ENCODE peak calls at places on chromosomes 16 and 17, in nine cellular contexts. R is HCT116; Z is pancreas; S is cardiac muscle cell; X is breast epithelium; F is astrocyte; W is CD8-positive, alpha-beta T cell; N is neural progenitor cell; L is endodermal cell. H is an unnamed sample.

GRCh38 chr17:7417056-7417655 is 3.0 kb upstream of the SPEM1 start:
- DNase-seq in F (no peak), W (no peak), L (no peak), S (no peak), X (no peak), N (no peak), R (no peak), Z (no peak), H (no peak)

GRCh38 chr16:85912271-85912974 is 13.5 kb downstream of the IRF8 start:
- DNase-seq in Z (no peak), S (peak; percentile 99), X (no peak), R (no peak), L (no peak), W (no peak), F (peak; percentile 78), N (peak; percentile 33), H (no peak)

GRCh38 chr17:63398680-63399079 is 47.4 kb downstream of the CYB561 start:
- DNase-seq in F (no peak), N (no peak), X (no peak), L (no peak), R (no peak), Z (no peak), S (no peak), W (no peak), H (no peak)

GRCh38 chr16:77963185-77964044 is 58.9 kb upstream of the CLEC3A start:
- DNase-seq in S (no peak), Z (no peak), X (no peak), F (peak; percentile 19), R (no peak), W (no peak), L (peak; percentile 89), N (peak; percentile 35), H (no peak)

GRCh38 chr17:41480581-41480980 is 370 bp downstream of the KRT35 start:
- DNase-seq in N (no peak), S (no peak), L (no peak), X (no peak), R (no peak), F (no peak), Z (no peak), W (no peak), H (no peak)

GRCh38 chr16:64962786-64963185 is 159.1 kb downstream of the CDH11 start:
- DNase-seq in L (no peak), R (no peak), S (peak; percentile 18), F (peak; percentile 18), Z (no peak), X (no peak), N (no peak), W (no peak), H (no peak)

GRCh38 chr17:80426671-80427326 is 11.8 kb downstream of the ENDOV start:
- DNase-seq in Z (peak; percentile 87), N (peak; percentile 91), S (peak; percentile 68), W (peak; percentile 91), F (peak; percentile 12), X (peak; percentile 37), L (peak; percentile 98), R (peak; percentile 29), H (peak; percentile 80)

GRCh38 chr16:62022688-62023087 is 13.6 kb downstream of the CDH8 start:
- DNase-seq in F (no peak), X (no peak), W (no peak), S (no peak), N (peak; percentile 76), Z (no peak), R (no peak), L (no peak), H (no peak)

GRCh38 chr16:77336637-77337036 is 98.2 kb downstream of the ADAMTS18 start:
- DNase-seq in R (no peak), N (peak; percentile 62), F (no peak), S (peak; percentile 6), X (no peak), W (no peak), Z (no peak), L (peak; percentile 57), H (no peak)

DNA sequence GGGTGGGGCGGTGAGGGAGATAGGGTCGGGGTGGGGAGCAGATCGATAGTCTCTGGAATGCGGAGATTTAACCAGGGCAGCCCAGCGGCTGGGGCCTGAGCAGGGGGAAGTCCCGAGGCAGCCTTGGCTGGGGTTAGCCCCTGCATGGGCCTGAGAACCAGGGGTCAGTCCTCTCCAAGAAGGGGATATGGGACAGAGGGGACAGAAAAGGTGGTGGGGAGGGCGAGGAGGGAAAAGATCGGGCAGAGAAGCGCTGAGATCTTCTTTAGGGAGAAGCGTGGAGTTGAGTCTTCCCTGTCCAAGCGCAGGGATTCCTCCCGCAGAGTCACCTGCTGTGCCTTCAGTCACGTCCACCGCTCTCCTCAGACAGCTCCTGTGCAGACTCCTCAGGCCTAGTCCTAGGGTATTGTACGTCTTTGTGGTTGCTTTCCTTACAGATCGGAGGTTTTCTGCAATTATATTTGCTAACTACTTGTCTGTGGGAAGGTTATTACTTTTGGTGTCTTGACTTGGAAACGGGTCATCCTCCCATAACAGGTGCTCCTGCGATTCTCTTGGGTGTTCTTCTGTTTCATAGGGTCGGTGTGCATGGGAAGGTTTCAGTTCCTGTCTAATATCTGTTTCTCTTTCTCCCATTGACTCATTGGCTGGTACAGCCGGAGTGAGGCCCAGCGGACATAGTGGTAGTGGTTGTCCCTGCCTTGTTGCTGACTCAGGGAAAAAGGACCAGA is 952 bp downstream of the CD300A start:
- DNase-seq in N (peak; percentile 37), W (no peak), S (no peak), L (no peak), F (no peak), Z (no peak), R (no peak), X (no peak), H (no peak)
- H3K4me3 ChIP-seq in N (no peak overlapping the region), W (peak overlapping the region; percentile 61), S (no peak overlapping the region), L (no peak overlapping the region), F (no peak overlapping the region), Z (no peak overlapping the region), R (no peak overlapping the region), X (peak overlapping the region; percentile 24), H (no peak overlapping the region)

GRCh38 chr17:2593846-2594656 is 597 bp downstream of the PAFAH1B1 start:
- DNase-seq in W (peak; percentile 76), L (peak; percentile 95), F (peak; percentile 53), X (peak; percentile 72), S (peak; percentile 83), R (peak; percentile 50), N (peak; percentile 95), Z (peak; percentile 87), H (peak; percentile 85)
- H3K4me1 ChIP-seq in W (peaks cover 32% of the 10 kb centered on the region), L (no peaks in the 10 kb centered on the region), F (peaks cover 18% of the 10 kb centered on the region), X (no peaks in the 10 kb centered on the region), S (peaks cover 16% of the 10 kb centered on the region), R (peaks cover 36% of the 10 kb centered on the region), N (peaks cover 12% of the 10 kb centered on the region), Z (peaks cover 29% of the 10 kb centered on the region), H (peaks cover 15% of the 10 kb centered on the region)

GRCh38 chr16:69267633-69268032 is 43.5 kb upstream of the VPS4A start:
- DNase-seq in R (no peak), L (no peak), X (no peak), Z (no peak), W (no peak), S (no peak), N (no peak), F (no peak), H (no peak)
- TF ChIP-seq CTCF in R (no peak), L (no peak), X (no peak), Z (no peak), W (no peak), S (no peak), N (no peak), F (no peak), H (no peak)

DNA sequence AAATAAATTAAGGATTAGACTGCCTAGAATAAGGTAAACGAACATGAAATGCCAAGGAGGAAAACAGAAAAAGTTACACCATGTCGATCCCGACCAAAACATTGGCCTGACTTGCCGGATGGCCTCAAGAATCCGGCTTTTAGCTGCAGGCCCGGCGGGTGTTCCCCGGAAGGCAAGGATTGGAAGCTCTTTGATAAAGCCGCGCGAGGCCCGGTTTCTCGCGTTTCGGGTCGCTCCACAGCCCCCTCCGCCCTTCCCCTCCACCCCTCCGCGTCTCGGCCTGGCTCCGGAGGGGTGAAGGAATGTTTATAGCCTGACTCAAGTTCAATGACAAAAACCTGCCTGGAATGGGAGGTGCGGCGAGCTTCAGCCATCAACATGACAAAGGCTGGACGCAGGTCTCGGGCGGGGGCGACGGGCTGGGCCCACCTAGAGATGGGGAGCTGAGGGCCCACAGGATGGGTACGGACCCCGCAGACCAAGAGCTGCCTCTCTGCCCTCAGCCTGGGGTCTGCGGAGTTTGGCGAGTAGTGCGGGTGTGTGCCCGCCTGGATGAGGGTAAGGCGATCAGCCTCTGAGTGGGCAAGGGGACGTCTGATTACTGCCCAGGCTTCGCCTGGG is 2.6 kb downstream of the PRAC1 start:
- DNase-seq in S (no peak), L (peak; percentile 95), F (no peak), N (peak; percentile 74), X (no peak), R (no peak), Z (no peak), W (no peak), H (no peak)
- H3K4me3 ChIP-seq in S (no peak overlapping the region), L (peak overlapping the region; percentile 68), F (no peak overlapping the region), N (no peak overlapping the region), X (no peak overlapping the region), R (no peak overlapping the region), Z (no peak overlapping the region), W (no peak overlapping the region), H (no peak overlapping the region)

GRCh38 chr16:1434644-1435592 is 4.0 kb downstream of the PERCC1 start:
- DNase-seq in L (no peak), W (no peak), F (no peak), Z (no peak), R (no peak), X (no peak), N (no peak), S (no peak), H (no peak)
- H3K4me1 ChIP-seq in L (no peaks in the 10 kb centered on the region), W (no peaks in the 10 kb centered on the region), F (no peaks in the 10 kb centered on the region), Z (no peaks in the 10 kb centered on the region), R (no peaks in the 10 kb centered on the region), X (no peaks in the 10 kb centered on the region), N (no peaks in the 10 kb centered on the region), S (peaks cover 5% of the 10 kb centered on the region), H (peaks cover 14% of the 10 kb centered on the region)